ENCODE peak calls at places on chromosomes 1 and 21, in six cellular contexts. H, V, I, A, O and M are unnamed samples. For H3K27me3, the result is how much of the 10 kb centered on the place peaks cover.

GRCh38 chr1:167528057-167528705 is 9.9 kb upstream of the CD247 start:
- DNase-seq in H (no peak), V (no peak), I (no peak), A (no peak), O (no peak), M (no peak)

GRCh38 chr1:244049969-244050834 is 881 bp upstream of the ZBTB18 start:
- DNase-seq in H (no peak), V (peak), I (no peak), A (peak), O (no peak), M (no peak)

GRCh38 chr1:156805766-156806511 is 10.7 kb downstream of the SH2D2A start:
- DNase-seq in H (peak), V (no peak), I (peak), A (peak), O (no peak), M (no peak)

GRCh38 chr1:15218287-15219279 is 28.4 kb upstream of the FHAD1 start:
- DNase-seq in H (peak), V (no peak), I (no peak), A (peak), O (no peak), M (peak)

GRCh38 chr1:150516616-150517015 is 1.1 kb downstream of the FALEC start:
- DNase-seq in H (no peak), V (no peak), I (no peak), A (no peak), O (no peak), M (no peak)

GRCh38 chr1:20126806-20127440 is 7.6 kb upstream of the PLA2G2D start:
- DNase-seq in H (no peak), V (no peak), I (no peak), A (no peak), O (no peak), M (no peak)

GRCh38 chr1:215807926-215808325 is 240.8 kb downstream of the KCTD3 start:
- DNase-seq in H (no peak), V (no peak), I (no peak), A (no peak), O (no peak), M (no peak)

GRCh38 chr1:88595355-88595754 is 88.7 kb upstream of the PKN2 start:
- DNase-seq in H (peak), V (peak), I (peak), A (no peak), O (peak), M (peak)

GRCh38 chr1:109838838-109839240 is 71.8 kb upstream of the CSF1 start:
- DNase-seq in H (peak), V (no peak), I (no peak), A (no peak), O (no peak), M (peak)

GRCh38 chr1:1255078-1255477 is 8.6 kb upstream of the C1QTNF12 start:
- DNase-seq in H (no peak), V (no peak), I (no peak), A (no peak), O (no peak), M (no peak)

GRCh38 chr1:202810193-202810614 is 550 bp upstream of the PCAT6 start:
- DNase-seq in H (no peak), V (no peak), I (no peak), A (no peak), O (no peak), M (no peak)

GRCh38 chr1:234726359-234726836 is 116.4 kb upstream of the IRF2BP2 start:
- DNase-seq in H (no peak), V (no peak), I (no peak), A (peak), O (no peak), M (peak)
- H3K27ac ChIP-seq in H (no peak), V (peak), I (peak), A (peak), O (peak), M (peak)

GRCh38 chr1:49051647-49052046 is 275.0 kb upstream of the BEND5 start:
- DNase-seq in H (no peak), V (no peak), I (no peak), A (no peak), O (no peak), M (no peak)
- H3K4me3 ChIP-seq in H (no peak), V (no peak), I (no peak), A (no peak), O (no peak), M (no peak)

GRCh38 chr21:45906859-45907258 is 74.7 kb upstream of the COL6A1 start:
- DNase-seq in H (no peak), V (no peak), I (no peak), A (no peak), O (no peak), M (no peak)

GRCh38 chr21:45910548-45911221 is 70.9 kb upstream of the COL6A1 start:
- DNase-seq in H (no peak), V (no peak), I (no peak), A (peak), O (no peak), M (no peak)

GRCh38 chr21:45908536-45909237 is 72.9 kb upstream of the COL6A1 start:
- DNase-seq in H (no peak), V (no peak), I (no peak), A (no peak), O (no peak), M (no peak)

GRCh38 chr21:45910155-45910547 is 71.4 kb upstream of the COL6A1 start:
- DNase-seq in H (no peak), V (no peak), I (no peak), A (no peak), O (no peak), M (no peak)

DNA sequence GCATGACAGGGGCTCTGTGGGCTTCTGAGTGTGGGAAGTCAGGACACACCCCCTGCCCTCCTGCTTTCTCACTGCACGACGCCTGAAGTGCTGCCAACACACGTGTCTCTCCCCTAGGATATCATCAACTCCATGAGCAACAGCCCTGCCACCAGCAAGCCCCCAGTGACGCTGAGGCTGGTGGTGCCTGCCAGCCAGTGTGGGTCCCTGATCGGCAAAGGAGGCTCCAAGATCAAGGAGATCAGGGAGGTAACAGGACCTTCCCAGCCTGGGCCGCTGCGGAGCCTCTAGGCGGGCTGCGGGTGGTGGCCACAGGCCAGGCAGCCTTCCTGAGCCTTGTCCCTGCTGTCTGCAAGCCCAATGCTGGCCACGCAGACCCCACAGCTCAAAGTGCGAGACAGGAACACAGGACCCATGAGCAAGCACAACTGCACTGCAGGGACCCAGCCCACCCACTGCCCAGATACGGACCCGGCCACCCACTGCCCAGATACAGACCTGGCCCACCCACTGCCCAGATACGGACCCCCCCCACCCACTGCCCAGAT is 72.3 kb upstream of the COL6A1 start:
- DNase-seq in H (no peak), V (no peak), I (no peak), A (no peak), O (no peak), M (no peak)
- H3K27me3 ChIP-seq in H (under half), V (under half), I (under half), A (under half), O (under half), M (under half)

DNA sequence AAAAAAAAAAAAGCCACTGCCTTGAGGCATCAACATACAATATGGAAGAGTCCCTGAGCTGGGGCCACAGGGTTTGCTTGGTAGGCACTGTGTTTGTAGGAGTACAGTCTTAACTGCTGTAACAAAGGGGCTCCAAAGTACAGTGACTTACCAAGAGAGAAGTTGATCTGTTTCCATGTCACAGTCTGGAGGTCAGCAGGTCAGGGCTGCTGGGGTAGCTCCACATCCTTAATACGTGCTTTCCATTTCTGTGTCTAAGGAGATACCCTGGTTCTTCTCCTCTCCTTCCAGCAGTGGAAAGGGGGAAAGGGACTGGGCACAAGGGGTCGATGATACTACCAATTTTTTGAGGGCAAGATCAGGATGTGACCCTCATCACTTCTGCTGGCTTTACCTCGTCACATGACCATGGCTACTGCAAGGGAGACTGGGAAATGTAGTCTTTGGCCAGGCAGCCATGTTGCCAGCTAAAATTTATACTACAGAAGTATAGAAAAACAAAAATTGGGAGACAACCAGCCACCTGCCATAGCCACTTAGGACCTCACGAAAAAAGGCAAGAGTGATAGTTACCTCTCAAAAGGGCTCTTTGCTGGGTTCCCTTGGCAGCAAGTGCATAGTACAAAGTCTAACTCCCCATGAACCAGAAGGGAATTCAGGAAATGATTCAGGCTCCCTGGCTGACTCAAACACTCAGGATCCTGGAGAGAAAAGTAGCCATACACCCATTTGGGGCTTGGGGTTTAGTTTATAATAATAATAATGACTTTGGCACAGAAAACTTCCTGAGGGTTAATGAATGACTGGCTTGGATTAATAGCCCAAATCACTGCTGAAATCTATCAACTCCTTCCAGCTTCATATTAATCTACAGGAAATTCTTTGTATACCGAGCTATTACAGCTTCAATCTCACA is 52.7 kb upstream of the ATP5PO start:
- DNase-seq in H (peak), V (no peak), I (no peak), A (no peak), O (no peak), M (peak)
- H3K27ac ChIP-seq in H (peak), V (no peak), I (peak), A (no peak), O (peak), M (peak)